ENCODE peak calls at places on chromosomes 2 and 18, in four cellular contexts. F is GM12891, P is SK-N-SH, J is GM12878. U is an unnamed sample.

GRCh38 chr2:90069290-90069894 is 1377.9 kb downstream of the RPIA start:
- DNase-seq in F (peak; percentile 22), P (peak; percentile 55), J (no peak), U (peak; percentile 31)

GRCh38 chr2:48120759-48121242 is 214.5 kb upstream of the FBXO11 start:
- DNase-seq in F (no peak), P (no peak), J (no peak), U (no peak)

GRCh38 chr2:24021122-24021998 is 11.5 kb downstream of the MFSD2B start:
- DNase-seq in F (peak; percentile 62), P (peak; percentile 77), J (no peak), U (no peak)

GRCh38 chr2:228268756-228269155 is 87.3 kb upstream of the SPHKAP start:
- DNase-seq in F (no peak), P (no peak), J (no peak), U (no peak)

GRCh38 chr18:51425889-51426288 is 228.4 kb upstream of the MEX3C start:
- DNase-seq in F (no peak), P (no peak), J (no peak), U (no peak)

GRCh38 chr2:230828272-230828961 is 36.3 kb upstream of the ITM2C start:
- DNase-seq in F (peak; percentile 46), P (no peak), J (no peak), U (peak; percentile 55)

GRCh38 chr2:86078801-86079545 is 26.7 kb downstream of the POLR1A start:
- DNase-seq in F (no peak), P (peak; percentile 31), J (no peak), U (no peak)

GRCh38 chr2:188079176-188079575 is 212.5 kb upstream of the GULP1 start:
- DNase-seq in F (no peak), P (no peak), J (no peak), U (no peak)

GRCh38 chr2:30969006-30969405 is 161.8 kb upstream of the CAPN13 start:
- DNase-seq in F (no peak), P (no peak), J (no peak), U (no peak)

GRCh38 chr2:222862068-222862914 is 1.5 kb downstream of the ACSL3 start:
- DNase-seq in F (no peak), P (peak; percentile 36), J (no peak), U (no peak)

GRCh38 chr2:68789603-68790002 is 55.0 kb downstream of the ARHGAP25 start:
- DNase-seq in F (peak; percentile 52), P (no peak), J (peak; percentile 97), U (peak; percentile 57)

GRCh38 chr2:157758586-157758985 is 117.5 kb downstream of the ACVR1 start:
- DNase-seq in F (no peak), P (no peak), J (no peak), U (no peak)

GRCh38 chr2:64946737-64947090 is 42.5 kb upstream of the SLC1A4 start:
- DNase-seq in F (no peak), P (no peak), J (no peak), U (no peak)

GRCh38 chr2:186129767-186130581 is 356.1 kb upstream of the ZC3H15 start:
- DNase-seq in F (no peak), P (no peak), J (no peak), U (no peak)

GRCh38 chr2:213152065-213152794 is 818 bp upstream of the IKZF2 start:
- DNase-seq in F (no peak), P (peak; percentile 72), J (no peak), U (no peak)

GRCh38 chr2:17518212-17519154 is at the start of gene RAD51AP2:
- DNase-seq in F (peak; percentile 21), P (peak; percentile 92), J (peak; percentile 40), U (peak; percentile 46)

GRCh38 chr2:127053731-127054603 is 53.0 kb downstream of the BIN1 start:
- DNase-seq in F (no peak), P (peak; percentile 52), J (no peak), U (peak; percentile 26)

GRCh38 chr2:240225660-240226475 is 85.4 kb upstream of the OTOS start:
- DNase-seq in F (no peak), P (no peak), J (no peak), U (no peak)

GRCh38 chr18:50918153-50918552 is 39.2 kb downstream of the ME2 start:
- DNase-seq in F (no peak), P (no peak), J (no peak), U (no peak)

GRCh38 chr2:231988179-231988866 is 26.8 kb downstream of the DIS3L2 start:
- DNase-seq in F (no peak), P (no peak), J (no peak), U (no peak)

GRCh38 chr2:166042768-166043390 is 84.9 kb downstream of the SCN1A start:
- DNase-seq in F (no peak), P (no peak), J (no peak), U (no peak)

GRCh38 chr2:179936654-179937053 is 70.4 kb downstream of the CWC22 start:
- DNase-seq in F (no peak), P (peak; percentile 4), J (no peak), U (no peak)

GRCh38 chr2:197706839-197707207 is 1.7 kb downstream of the MARS2 start:
- DNase-seq in F (no peak), P (no peak), J (no peak), U (no peak)

GRCh38 chr2:98458207-98458606 is 13.5 kb downstream of the INPP4A start:
- DNase-seq in F (no peak), P (no peak), J (no peak), U (no peak)

GRCh38 chr2:4368907-4369306 is 665.5 kb downstream of the DCDC2C start:
- DNase-seq in F (no peak), P (no peak), J (no peak), U (no peak)

GRCh38 chr18:32175265-32175664 is 14.6 kb upstream of the MEP1B start:
- DNase-seq in F (no peak), P (no peak), J (no peak), U (no peak)

DNA sequence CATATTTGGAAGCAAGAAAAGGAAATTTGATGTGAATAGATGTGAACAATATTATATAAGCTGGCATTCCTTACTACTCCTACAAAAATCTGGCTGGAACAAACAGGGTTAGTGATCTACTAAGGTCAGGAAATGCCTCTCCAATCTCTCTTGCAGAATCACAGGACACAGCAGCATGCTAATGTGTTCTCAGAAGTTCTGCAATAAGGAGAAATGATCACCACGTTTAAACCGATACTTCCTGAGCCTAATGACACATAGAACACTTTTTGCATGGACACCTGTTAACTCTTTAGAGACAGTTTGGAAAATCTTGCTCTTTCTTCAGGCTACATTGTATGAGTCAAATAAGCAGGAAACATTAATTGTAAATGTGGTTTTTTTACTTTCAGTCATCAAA is 89.6 kb upstream of the MAP3K20 start:
- DNase-seq in F (no peak), P (no peak), J (no peak), U (no peak)
- TF ChIP-seq TAF1 in F (no peak), P (no peak), J (no peak), U (no peak)

DNA sequence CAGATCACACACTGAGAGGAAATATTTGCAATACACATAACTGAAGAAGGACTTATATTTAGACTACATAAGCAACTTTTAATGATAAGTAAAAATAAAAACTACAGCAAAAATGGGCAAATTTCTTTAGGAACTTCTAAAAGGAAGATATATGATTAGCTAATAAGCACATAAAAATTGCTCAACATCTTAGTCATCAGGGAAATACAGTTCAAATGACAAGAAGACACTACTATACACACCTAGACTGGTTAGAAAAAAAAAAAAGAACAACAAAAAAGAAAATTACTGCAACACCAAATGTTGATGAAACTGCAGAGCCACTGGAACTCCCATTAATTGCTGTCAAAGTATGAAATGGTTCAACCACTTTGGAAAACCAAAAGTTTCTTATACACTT is 1247.5 kb upstream of the ACVR2A start:
- DNase-seq in F (no peak), P (no peak), J (no peak), U (no peak)
- TF ChIP-seq TAF1 in F (no peak), P (no peak), J (no peak), U (no peak)

DNA sequence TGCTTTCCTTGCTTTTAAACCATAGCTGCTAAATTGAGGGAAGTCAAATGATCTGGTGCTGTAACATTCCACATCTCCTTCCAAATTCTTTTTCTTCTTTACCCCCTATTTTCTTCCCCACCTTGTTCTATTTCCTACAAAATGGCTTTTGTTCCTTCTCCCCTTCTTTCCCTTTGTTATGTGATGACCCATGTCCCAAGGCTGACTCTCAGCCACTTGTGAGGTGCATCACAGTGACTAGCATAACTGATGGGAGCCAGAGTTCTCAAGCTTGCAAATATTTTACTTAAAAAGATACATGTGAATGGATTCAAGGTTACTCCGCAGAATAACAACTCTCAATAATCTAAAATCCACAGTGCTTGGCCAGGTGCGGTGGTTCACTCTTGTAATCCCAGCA is 100.3 kb upstream of the CERS6 start:
- DNase-seq in F (no peak), P (no peak), J (no peak), U (no peak)
- TF ChIP-seq TAF1 in F (no peak), P (no peak), J (no peak), U (no peak)

GRCh38 chr2:181955010-181955409 is 30.6 kb upstream of the PPP1R1C start:
- DNase-seq in F (no peak), P (no peak), J (no peak), U (no peak)

GRCh38 chr2:181952413-181953226 is 33.0 kb upstream of the PPP1R1C start:
- DNase-seq in F (no peak), P (no peak), J (no peak), U (no peak)

GRCh38 chr2:181957668-181958067 is 28.0 kb upstream of the PPP1R1C start:
- DNase-seq in F (no peak), P (no peak), J (no peak), U (no peak)

GRCh38 chr2:181954538-181954883 is 31.1 kb upstream of the PPP1R1C start:
- DNase-seq in F (no peak), P (no peak), J (no peak), U (no peak)

DNA sequence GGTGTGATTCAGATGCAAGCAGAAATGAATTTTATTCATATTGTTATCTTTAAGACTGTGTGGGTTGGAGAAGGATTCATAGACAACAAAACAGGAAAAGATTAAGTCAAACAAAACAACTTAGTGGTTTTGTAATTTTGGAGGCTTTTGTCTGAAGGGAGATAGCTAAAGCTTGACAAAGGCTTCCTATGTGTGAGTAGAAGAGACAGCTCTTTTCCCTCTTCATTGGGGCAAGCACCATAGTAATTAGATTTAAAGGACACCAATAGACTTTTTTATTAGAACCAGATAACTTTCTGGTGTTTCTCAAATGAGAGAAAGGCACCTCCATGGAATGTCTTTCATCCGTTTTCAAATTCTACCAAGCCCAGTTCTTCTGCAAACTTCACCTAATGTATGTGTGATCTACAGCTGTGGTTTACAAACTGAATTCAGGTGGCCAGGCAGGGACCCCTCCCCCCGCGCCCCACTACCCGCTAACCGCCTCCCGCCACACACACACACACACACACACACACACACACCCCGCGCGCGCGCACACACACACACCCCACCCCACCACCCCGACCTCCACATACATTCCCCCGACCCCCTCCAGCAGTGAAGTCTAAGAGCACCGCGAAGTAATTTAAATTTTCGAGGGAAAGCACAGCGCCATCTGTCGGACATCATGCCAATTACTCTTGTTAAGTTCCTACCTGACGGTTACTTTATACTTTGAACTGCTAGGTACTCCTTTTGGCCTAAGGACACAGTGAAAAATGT is 31.7 kb upstream of the PPP1R1C start:
- DNase-seq in F (peak; percentile 48), P (peak; percentile 67), J (peak; percentile 19), U (no peak)
- TF ChIP-seq TAF1 in F (no peak), P (no peak), J (no peak), U (no peak)

GRCh38 chr18:39344487-39344886 is 1778.9 kb upstream of the CELF4 start:
- DNase-seq in F (no peak), P (no peak), J (no peak), U (no peak)

GRCh38 chr18:39348757-39349156 is 1783.2 kb upstream of the CELF4 start:
- DNase-seq in F (no peak), P (no peak), J (no peak), U (no peak)

GRCh38 chr18:39346916-39347315 is 1781.3 kb upstream of the CELF4 start:
- DNase-seq in F (no peak), P (no peak), J (no peak), U (no peak)

GRCh38 chr18:39341106-39341505 is 1775.5 kb upstream of the CELF4 start:
- DNase-seq in F (no peak), P (no peak), J (no peak), U (no peak)

GRCh38 chr18:39345321-39345720 is 1779.7 kb upstream of the CELF4 start:
- DNase-seq in F (no peak), P (no peak), J (no peak), U (no peak)
- TF ChIP-seq TAF1 in F (no peak), P (no peak), J (no peak), U (no peak)